ENCODE peak calls at places on chromosomes 12 and 14, in six cellular contexts. A, I, P, T, F and C are unnamed samples.

GRCh38 chr12:22672951-22673350 is 48.0 kb downstream of the ETNK1 start:
- DNase-seq in T (no peak), F (no peak), P (no peak), A (no peak), I (no peak), C (no peak)

GRCh38 chr14:27366596-27366995 is 768.8 kb upstream of the NOVA1 start:
- DNase-seq in F (no peak), P (no peak), T (no peak), A (no peak), I (no peak), C (no peak)

GRCh38 chr12:116093915-116094314 is 183.6 kb downstream of the MED13L start:
- DNase-seq in T (no peak), F (no peak), P (no peak), A (no peak), I (no peak), C (no peak)

GRCh38 chr14:88834883-88835431 is 10.5 kb downstream of the TTC8 start:
- DNase-seq in A (no peak), F (no peak), T (no peak), P (no peak), I (no peak), C (no peak)

GRCh38 chr12:58086006-58086405 is 144.6 kb downstream of the ATP23 start:
- DNase-seq in P (no peak), I (no peak), F (no peak), A (no peak), T (no peak), C (no peak)

GRCh38 chr14:63039800-63040380 is 5.4 kb downstream of the KCNH5 start:
- DNase-seq in F (no peak), T (no peak), P (peak), I (no peak), A (no peak), C (no peak)

GRCh38 chr12:55741978-55742377 is 944 bp upstream of the GDF11 start:
- DNase-seq in T (no peak), F (no peak), I (no peak), A (no peak), P (no peak), C (no peak)

GRCh38 chr12:119178544-119179334 is at the start of gene HSPB8:
- DNase-seq in A (peak), P (no peak), I (no peak), F (peak), T (peak), C (peak)

GRCh38 chr12:94867066-94867855 is 136.2 kb downstream of the NDUFA12 start:
- DNase-seq in P (no peak), A (no peak), F (no peak), T (no peak), I (no peak), C (no peak)

GRCh38 chr14:49461529-49462401 is 124.4 kb downstream of the RPS29 start:
- DNase-seq in A (peak), F (peak), T (peak), P (peak), I (no peak), C (peak)

GRCh38 chr12:60209933-60210332 is 614.1 kb downstream of the SLC16A7 start:
- DNase-seq in I (no peak), T (no peak), A (no peak), P (no peak), F (no peak), C (no peak)

GRCh38 chr14:52346778-52347177 is 32.7 kb downstream of the PTGER2 start:
- DNase-seq in A (no peak), I (no peak), T (no peak), P (no peak), F (no peak), C (no peak)

GRCh38 chr12:125192690-125193221 is 127.5 kb downstream of the AACS start:
- DNase-seq in P (no peak), T (no peak), A (no peak), I (no peak), F (no peak), C (no peak)

GRCh38 chr12:52278530-52278929 is 4.1 kb downstream of the KRT86 start:
- DNase-seq in A (no peak), I (no peak), T (no peak), P (no peak), F (peak), C (no peak)

GRCh38 chr14:103395245-103395644 is 10.0 kb downstream of the MARK3 start:
- DNase-seq in A (no peak), T (no peak), I (no peak), P (no peak), F (no peak), C (no peak)

GRCh38 chr14:68268197-68268596 is 448.6 kb downstream of the RAD51B start:
- DNase-seq in T (no peak), P (peak), A (peak), F (peak), I (no peak), C (no peak)

GRCh38 chr12:92235703-92236472 is 90.2 kb upstream of the BTG1 start:
- DNase-seq in P (no peak), I (no peak), T (no peak), A (no peak), F (no peak), C (no peak)

GRCh38 chr12:14366211-14366762 is 805 bp downstream of the ATF7IP start:
- DNase-seq in I (no peak), F (no peak), P (peak), A (no peak), T (peak), C (no peak)

GRCh38 chr14:90839889-90840266 is 23.6 kb upstream of the TTC7B start:
- DNase-seq in I (no peak), P (no peak), T (no peak), F (no peak), A (no peak), C (no peak)

GRCh38 chr12:120751389-120751788 is 25.8 kb downstream of the ACADS start:
- DNase-seq in I (no peak), T (no peak), P (no peak), A (no peak), F (no peak), C (no peak)

GRCh38 chr14:104650981-104651875 is 38.2 kb upstream of the INF2 start:
- DNase-seq in F (no peak), I (no peak), P (no peak), T (no peak), A (no peak), C (no peak)

GRCh38 chr14:97281741-97282140 is 484.6 kb downstream of the VRK1 start:
- DNase-seq in F (no peak), A (no peak), I (no peak), T (no peak), P (no peak), C (no peak)

GRCh38 chr14:42642787-42643186 is 1036.1 kb downstream of the LRFN5 start:
- DNase-seq in I (no peak), T (no peak), P (no peak), A (no peak), F (no peak), C (no peak)

GRCh38 chr12:29580971-29581370 is 83.5 kb upstream of the OVCH1 start:
- DNase-seq in T (no peak), A (no peak), I (no peak), P (no peak), F (no peak), C (no peak)

GRCh38 chr12:109773384-109774011 is 59.7 kb downstream of the TRPV4 start:
- DNase-seq in F (peak), I (no peak), T (no peak), P (no peak), A (peak), C (no peak)

GRCh38 chr12:115000038-115000437 is 316.1 kb upstream of the TBX3 start:
- DNase-seq in I (no peak), F (no peak), P (peak), T (no peak), A (no peak), C (no peak)

GRCh38 chr12:127060310-127060847 is 1206.6 kb upstream of the TMEM132C start:
- DNase-seq in I (no peak), A (peak), P (no peak), T (no peak), F (peak), C (no peak)

GRCh38 chr12:6212086-6212485 is 11.9 kb downstream of the CD9 start:
- DNase-seq in A (no peak), F (no peak), I (no peak), P (no peak), T (no peak), C (no peak)

DNA sequence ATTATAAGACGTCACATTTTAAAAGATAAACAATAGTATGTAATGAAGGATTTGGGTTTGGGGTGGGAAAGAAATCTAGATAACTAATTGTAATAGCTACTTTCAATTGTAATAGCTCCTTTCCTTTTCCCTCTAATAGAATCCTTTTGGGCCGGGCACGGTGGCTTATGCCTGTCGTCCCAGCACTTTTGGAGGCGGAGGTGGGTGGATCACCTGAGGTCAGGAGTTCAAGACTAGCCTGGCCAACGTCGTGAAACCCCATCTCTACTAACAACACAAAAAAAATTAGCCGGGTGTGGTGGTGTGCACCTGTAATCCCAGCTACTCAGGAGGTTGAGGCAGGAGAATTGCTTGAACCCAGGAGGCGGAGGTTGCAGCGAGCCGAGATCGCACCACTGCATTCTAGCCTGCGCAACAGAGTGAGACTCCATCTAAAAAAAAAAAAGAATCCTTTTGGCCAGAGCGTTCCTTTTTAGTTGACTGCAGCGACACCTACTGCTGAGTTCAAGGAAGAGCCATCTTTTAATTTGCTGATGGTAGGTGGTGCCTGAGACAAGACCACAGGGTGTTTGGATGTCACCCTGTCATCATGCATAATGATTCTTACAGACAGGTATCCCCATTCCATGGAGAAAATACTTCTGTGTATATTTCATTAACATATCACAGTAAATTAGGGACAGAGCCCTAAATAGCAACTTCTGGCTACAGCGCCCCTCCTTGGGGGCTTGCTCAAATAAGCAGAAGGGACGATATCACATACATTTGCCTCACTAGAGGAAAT is 79.5 kb downstream of the ARMH4 start:
- DNase-seq in P (peak), A (peak), I (no peak), F (peak), T (peak), C (peak)
- TF ChIP-seq CTCF in P (peak), A (peak), I (peak), F (peak), T (peak), C (peak)

GRCh38 chr14:99202516-99202915 is 69.5 kb downstream of the BCL11B start:
- DNase-seq in F (no peak), P (no peak), T (no peak), I (no peak), A (no peak), C (no peak)

GRCh38 chr14:99200654-99201005 is 71.4 kb downstream of the BCL11B start:
- DNase-seq in F (no peak), T (no peak), I (no peak), P (no peak), A (no peak), C (no peak)

GRCh38 chr14:99198746-99199145 is 73.3 kb downstream of the BCL11B start:
- DNase-seq in I (no peak), A (no peak), P (no peak), F (no peak), T (no peak), C (no peak)

GRCh38 chr14:99201351-99202073 is 70.5 kb downstream of the BCL11B start:
- DNase-seq in I (no peak), A (no peak), P (no peak), F (no peak), T (no peak), C (no peak)

DNA sequence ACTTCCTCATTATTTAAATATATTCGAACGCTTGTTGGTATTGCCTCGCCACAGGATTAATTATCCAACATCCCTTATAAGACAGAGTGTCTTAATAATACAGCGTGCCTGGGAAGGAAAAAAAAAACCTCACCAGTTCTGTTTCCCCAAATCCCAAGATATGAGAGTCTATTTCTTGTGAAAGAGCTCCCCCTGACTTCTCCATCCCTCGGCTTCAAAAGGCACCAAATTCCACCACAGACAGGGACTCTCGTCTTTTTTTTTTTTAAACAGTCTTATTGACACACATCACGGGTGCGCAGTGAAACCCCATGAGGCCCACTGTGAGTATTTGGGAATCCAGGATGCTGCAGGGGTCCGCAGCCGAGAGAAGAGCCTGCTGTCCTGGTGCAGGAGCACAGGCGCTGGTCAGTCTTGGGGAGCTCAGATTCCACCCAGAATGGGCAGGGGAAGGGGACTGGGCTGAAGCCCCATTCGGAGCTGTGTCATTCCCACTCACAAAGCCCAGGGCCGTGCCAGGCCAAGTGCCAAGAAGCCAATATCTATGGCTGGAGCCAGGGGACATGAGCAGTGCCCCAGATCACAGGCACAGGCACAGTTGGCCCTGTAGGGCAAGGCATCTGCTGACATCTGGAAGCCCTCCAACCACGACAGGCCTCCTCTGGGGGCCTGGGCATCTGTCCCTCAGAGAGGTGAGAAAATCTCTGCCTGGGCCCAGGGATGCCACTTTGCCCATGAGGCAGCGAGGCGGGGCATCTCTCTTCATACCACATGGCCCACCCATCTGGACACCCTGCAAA is 71.9 kb downstream of the BCL11B start:
- DNase-seq in I (no peak), P (no peak), T (no peak), F (no peak), A (no peak), C (no peak)
- TF ChIP-seq CTCF in I (no peak), P (peak), T (no peak), F (no peak), A (no peak), C (no peak)

GRCh38 chr12:132490481-132491348 is 764 bp downstream of the FBRSL1 start:
- DNase-seq in T (no peak), A (no peak), P (peak), F (no peak), I (no peak), C (peak)
- TF ChIP-seq CTCF in T (no peak), A (no peak), P (no peak), F (no peak), I (no peak), C (no peak)

GRCh38 chr12:79822475-79822874 is 112.4 kb downstream of the PPP1R12A start:
- DNase-seq in P (no peak), I (no peak), A (no peak), T (no peak), F (no peak), C (no peak)
- TF ChIP-seq CTCF in P (no peak), I (no peak), A (no peak), T (no peak), F (no peak), C (no peak)

DNA sequence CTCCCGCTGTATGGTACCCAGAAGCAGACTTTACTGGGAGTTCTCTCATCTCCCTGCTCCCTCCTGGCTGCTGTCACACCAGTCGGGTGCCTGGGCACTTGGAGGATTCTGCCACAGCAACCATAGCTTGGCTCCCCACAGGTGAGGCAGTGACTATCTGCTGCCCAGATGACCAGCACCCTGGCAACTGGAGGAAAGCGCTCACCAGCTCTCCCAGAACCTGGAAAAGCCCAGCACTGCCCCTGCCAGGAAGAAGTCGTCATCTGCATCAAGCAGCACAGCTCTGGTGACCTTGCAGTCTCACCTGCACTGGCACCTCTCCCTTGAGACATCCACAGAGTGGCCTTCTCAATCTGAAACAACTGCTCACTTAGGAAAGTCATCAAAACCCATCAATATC is 31.9 kb upstream of the TC2N start:
- DNase-seq in F (no peak), I (no peak), T (no peak), P (peak), A (peak), C (no peak)
- TF ChIP-seq CTCF in F (no peak), I (no peak), T (no peak), P (peak), A (no peak), C (no peak)

DNA sequence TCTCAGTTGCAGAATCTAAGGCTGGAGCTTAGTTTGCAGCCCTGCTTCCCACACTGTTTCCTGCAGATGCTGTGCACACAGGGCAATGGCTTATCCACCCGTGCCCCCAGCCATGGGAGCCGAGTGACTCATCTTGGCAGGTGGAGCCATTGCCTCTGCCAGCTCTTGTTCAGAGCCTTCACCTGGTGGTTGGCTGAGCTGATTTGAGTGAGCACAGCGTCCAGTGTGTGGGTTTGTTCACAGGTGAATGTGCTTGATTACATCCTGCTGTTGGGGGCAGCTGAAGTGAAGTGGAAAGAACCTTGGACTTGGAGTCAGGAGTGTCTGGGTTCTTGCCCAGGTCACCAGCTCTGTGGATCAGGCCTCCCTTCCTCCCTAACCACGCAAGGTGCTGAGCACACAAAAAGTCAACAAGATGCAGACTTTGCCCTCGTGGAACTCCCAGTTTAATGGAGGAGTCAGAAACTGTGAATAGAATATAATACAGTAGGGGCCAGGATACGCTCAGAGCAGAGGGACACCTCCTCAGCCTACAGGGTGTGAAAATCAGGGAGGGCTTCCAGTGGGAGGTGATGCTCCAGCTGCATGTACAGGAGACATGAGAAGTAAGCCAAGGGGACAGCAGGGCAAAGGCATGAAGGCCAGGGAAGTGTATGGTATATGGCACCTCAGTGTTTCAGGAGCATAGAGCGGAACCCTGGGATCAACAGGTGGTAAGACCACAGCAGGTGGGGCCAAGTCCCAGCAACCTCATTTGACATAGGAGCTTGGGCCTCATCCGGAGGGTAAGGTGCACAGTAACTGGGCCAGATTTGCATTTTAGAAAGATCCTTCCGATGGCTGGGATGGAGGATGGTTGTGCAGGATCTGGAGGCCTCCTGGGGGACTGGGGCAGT is 22.8 kb downstream of the JDP2 start:
- DNase-seq in F (peak), I (no peak), T (peak), A (peak), P (no peak), C (no peak)
- TF ChIP-seq CTCF in F (peak), I (no peak), T (no peak), A (no peak), P (no peak), C (no peak)

DNA sequence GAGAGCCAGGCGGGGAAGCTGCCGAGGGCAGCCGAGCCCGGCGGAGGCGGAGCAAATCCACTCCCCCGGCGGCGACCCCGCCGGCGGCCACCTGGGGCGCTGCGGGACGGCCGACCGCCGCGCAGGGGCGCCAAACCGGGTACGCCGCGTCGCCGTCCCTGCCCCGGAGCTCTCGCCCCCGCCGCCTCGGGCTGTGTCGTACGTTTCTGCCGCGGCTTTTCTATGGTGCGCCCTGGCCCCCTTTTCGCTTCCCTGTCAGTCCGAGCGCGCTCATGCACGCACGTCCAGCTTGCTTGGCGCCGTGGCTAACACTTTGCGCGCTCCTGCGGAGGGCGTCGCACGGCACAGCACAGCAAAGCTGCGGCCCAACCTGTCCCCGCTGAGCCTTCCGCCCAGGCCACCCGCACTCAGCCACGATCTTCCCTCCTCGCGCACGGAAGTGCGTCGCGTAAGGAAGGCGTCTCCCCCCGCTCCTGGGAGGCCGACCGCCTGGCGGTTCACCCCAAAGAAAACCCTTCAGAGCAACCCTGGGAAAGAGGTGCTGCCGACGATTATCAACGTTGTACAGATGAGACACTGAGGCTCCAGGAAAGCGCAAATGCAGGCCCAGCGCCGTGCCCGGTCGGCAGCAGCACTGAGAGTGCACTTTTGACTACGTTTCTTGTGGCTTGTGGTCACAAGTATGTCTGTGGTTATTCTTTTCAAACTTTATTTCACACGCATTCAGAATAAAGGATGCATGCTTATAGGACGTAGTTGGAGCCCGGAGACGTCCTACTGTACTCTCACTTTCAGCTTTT is at the start of gene HECTD1:
- DNase-seq in I (peak), T (peak), A (peak), P (peak), F (peak), C (peak)
- TF ChIP-seq CTCF in I (peak), T (peak), A (peak), P (peak), F (peak), C (peak)

GRCh38 chr12:5073054-5073453 is 29.4 kb downstream of the KCNA5 start:
- DNase-seq in T (no peak), F (no peak), P (no peak), A (no peak), I (no peak), C (no peak)
- TF ChIP-seq CTCF in T (no peak), F (no peak), P (peak), A (no peak), I (no peak), C (no peak)